ENCODE peak calls at places on chromosomes 2 and 18, in four cellular contexts. R, Y, G and W are unnamed samples. For H3K4me1, the result is how much of the 10 kb centered on the place peaks cover.

GRCh38 chr2:40158781-40159180 is 293.1 kb downstream of the SLC8A1 start:
- DNase-seq in G (no peak), R (no peak), Y (no peak), W (no peak)

GRCh38 chr2:164850235-164850634 is 8.6 kb upstream of the COBLL1 start:
- DNase-seq in Y (no peak), R (no peak), G (no peak), W (no peak)

GRCh38 chr2:199914372-199914958 is 3.4 kb downstream of the C2orf69 start:
- DNase-seq in R (no peak), Y (no peak), G (no peak), W (no peak)

GRCh38 chr2:10914272-10914693 is 2.5 kb downstream of the KCNF1 start:
- DNase-seq in Y (no peak), G (no peak), R (no peak), W (no peak)

GRCh38 chr2:77008925-77009706 is 513.1 kb downstream of the LRRTM4 start:
- DNase-seq in R (no peak), G (no peak), Y (no peak), W (no peak)

GRCh38 chr2:228065686-228066085 is 115.8 kb downstream of the SPHKAP start:
- DNase-seq in G (no peak), Y (no peak), R (no peak), W (no peak)

GRCh38 chr2:10467401-10467800 is 19.3 kb upstream of the ODC1 start:
- DNase-seq in Y (no peak), G (no peak), R (no peak), W (no peak)

GRCh38 chr18:11179959-11180519 is 30.7 kb upstream of the PIEZO2 start:
- DNase-seq in G (no peak), Y (no peak), R (no peak), W (no peak)

GRCh38 chr2:77604953-77605947 is 83.1 kb upstream of the LRRTM4 start:
- DNase-seq in G (no peak), Y (no peak), R (no peak), W (no peak)

GRCh38 chr2:24343225-24343882 is 17.0 kb downstream of the ITSN2 start:
- DNase-seq in R (no peak), G (no peak), Y (no peak), W (no peak)

GRCh38 chr2:234425923-234426603 is 70.8 kb downstream of the ARL4C start:
- DNase-seq in R (no peak), Y (no peak), G (peak), W (no peak)

GRCh38 chr2:19955544-19956422 is 34.1 kb downstream of the WDR35 start:
- DNase-seq in R (peak), G (peak), Y (peak), W (peak)

GRCh38 chr18:10715791-10716190 is 190.0 kb downstream of the NAPG start:
- DNase-seq in G (no peak), Y (no peak), R (peak), W (no peak)

GRCh38 chr2:120344991-120345975 is 653 bp upstream of the INHBB start:
- DNase-seq in R (no peak), G (no peak), Y (no peak), W (no peak)

GRCh38 chr2:74390601-74391000 is 10.5 kb upstream of the DCTN1 start:
- DNase-seq in G (no peak), Y (no peak), R (no peak), W (no peak)

GRCh38 chr18:57441395-57441794 is 6.2 kb downstream of the ONECUT2 start:
- DNase-seq in Y (no peak), R (no peak), G (no peak), W (no peak)

GRCh38 chr2:236351966-236352525 is 87.8 kb upstream of the ASB18 start:
- DNase-seq in R (no peak), G (no peak), Y (no peak), W (no peak)

GRCh38 chr2:30268296-30268871 is 37.0 kb downstream of the LBH start:
- DNase-seq in R (no peak), Y (no peak), G (no peak), W (no peak)

GRCh38 chr2:218226903-218227302 is 9.9 kb downstream of the ARPC2 start:
- DNase-seq in R (no peak), Y (no peak), G (no peak), W (no peak)
- H3K4me1 ChIP-seq in R (under half), Y (under half), G (half or more), W (half or more)

GRCh38 chr18:48929951-48930713 is 20.6 kb downstream of the SMAD7 start:
- DNase-seq in R (peak), G (peak), Y (no peak), W (no peak)
- H3K4me1 ChIP-seq in R (half or more), G (half or more), Y (under half), W (half or more)

DNA sequence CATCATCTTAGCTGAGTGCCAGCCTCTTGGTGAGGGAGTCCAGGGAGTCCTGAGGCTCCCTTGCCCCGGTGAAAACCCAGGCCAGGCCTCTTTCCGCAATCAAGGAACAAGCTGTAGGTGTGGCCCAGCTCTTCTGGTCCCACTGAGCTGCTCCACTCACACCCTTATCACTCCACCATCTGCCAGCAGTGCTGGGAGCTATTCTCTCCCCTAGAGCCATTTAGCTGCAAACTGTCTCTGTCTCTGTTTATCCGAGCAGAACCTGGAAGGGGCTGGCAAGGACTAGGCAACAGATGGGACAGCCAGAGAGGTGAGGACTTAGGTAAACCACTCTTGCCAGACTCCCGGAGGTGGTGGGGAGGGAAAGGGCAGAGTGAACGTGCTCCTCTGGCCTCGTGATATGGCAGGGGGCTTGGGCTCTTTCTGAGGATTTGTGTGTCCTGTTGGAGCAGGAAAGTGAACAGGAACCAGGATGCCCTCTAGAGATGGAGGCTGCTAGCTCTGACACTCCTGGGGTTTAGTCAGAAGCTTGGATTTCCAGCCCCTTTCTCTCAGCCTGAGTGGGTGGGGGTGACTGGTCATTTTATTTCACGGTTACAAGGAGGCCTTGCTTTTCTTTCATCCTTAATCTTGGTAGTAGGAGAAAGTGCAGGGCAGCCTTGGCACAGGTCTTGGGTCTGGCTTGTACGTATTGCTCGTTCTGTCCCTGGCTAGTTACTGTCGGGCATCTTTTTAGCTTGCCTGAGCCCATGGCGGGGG is 19.6 kb downstream of the B3GNT2 start:
- DNase-seq in G (peak), R (no peak), Y (no peak), W (no peak)
- H3K4me1 ChIP-seq in G (half or more), R (under half), Y (under half), W (under half)

GRCh38 chr2:219472629-219473187 is 26.0 kb upstream of the GMPPA start:
- DNase-seq in R (no peak), G (no peak), Y (no peak), W (no peak)
- H3K4me1 ChIP-seq in R (under half), G (under half), Y (under half), W (under half)

GRCh38 chr2:191008286-191008685 is 5.7 kb downstream of the STAT1 start:
- DNase-seq in G (no peak), R (no peak), Y (no peak), W (no peak)
- H3K4me1 ChIP-seq in G (under half), R (under half), Y (under half), W (under half)

DNA sequence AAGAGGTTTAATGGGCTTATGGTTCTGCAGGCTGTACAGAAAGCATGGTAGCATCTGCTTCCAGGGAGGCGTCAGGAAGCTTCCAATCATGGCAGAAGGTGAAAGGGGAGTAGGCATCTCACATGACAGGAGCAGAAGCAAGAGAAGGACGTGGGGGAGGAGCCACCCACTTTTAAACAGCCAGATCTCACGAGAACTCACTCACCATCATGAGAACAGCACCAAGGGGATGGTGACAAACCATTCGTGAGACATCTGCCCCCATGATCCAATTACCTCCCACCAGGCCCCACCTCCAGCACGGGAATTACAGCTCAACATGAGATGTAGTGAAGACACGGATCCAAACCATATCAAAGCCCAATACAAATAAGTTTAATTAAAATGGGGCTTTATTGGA is 113.8 kb downstream of the ATL2 start:
- DNase-seq in R (no peak), Y (no peak), G (no peak), W (no peak)
- H3K4me1 ChIP-seq in R (under half), Y (under half), G (under half), W (under half)